ENCODE peak calls at places on chromosomes 1 and 21, in seven cellular contexts. W is MM.1S, S is fibroblast of lung, V is K562, P is PC-3, B is HCT116, O is GM12878. T is an unnamed sample.
A peak's percentile ranks its signal among the peaks of the same experiment; 100 is the strongest.

GRCh38 chr1:19038096-19038495 is 81.6 kb upstream of the IFFO2 start:
- DNase-seq in W (no peak), S (no peak), V (no peak), P (no peak), B (no peak), O (no peak), T (no peak)

GRCh38 chr1:152067150-152067549 is 21.7 kb downstream of the TCHHL1 start:
- DNase-seq in W (no peak), S (no peak), V (no peak), P (no peak), B (no peak), O (no peak), T (no peak)

GRCh38 chr1:22402336-22403053 is 49.2 kb upstream of the ZBTB40 start:
- DNase-seq in W (no peak), S (no peak), V (no peak), P (no peak), B (no peak), O (no peak), T (no peak)

GRCh38 chr1:211928222-211928856 is 97.8 kb upstream of the LPGAT1 start:
- DNase-seq in W (no peak), S (no peak), V (peak; percentile 90), P (peak; percentile 76), B (no peak), O (no peak), T (peak; percentile 97)

GRCh38 chr1:62071695-62072094 is 123.0 kb upstream of the L1TD1 start:
- DNase-seq in W (no peak), S (no peak), V (no peak), P (no peak), B (no peak), O (no peak), T (no peak)

GRCh38 chr1:206808615-206809014 is 36.3 kb upstream of the IL10 start:
- DNase-seq in W (peak; percentile 82), S (peak; percentile 43), V (peak; percentile 36), P (peak; percentile 72), B (no peak), O (no peak), T (no peak)

GRCh38 chr1:220430059-220430458 is 97.9 kb upstream of the MARK1 start:
- DNase-seq in W (peak; percentile 3), S (peak; percentile 43), V (no peak), P (peak; percentile 17), B (no peak), O (no peak), T (peak; percentile 51)

GRCh38 chr1:53321366-53321765 is 6.5 kb downstream of the LRP8 start:
- DNase-seq in W (no peak), S (no peak), V (no peak), P (no peak), B (no peak), O (no peak), T (no peak)

GRCh38 chr21:37891953-37892352 is 24.3 kb downstream of the KCNJ6 start:
- DNase-seq in W (no peak), S (no peak), V (no peak), P (no peak), B (no peak), O (no peak), T (no peak)

GRCh38 chr1:57091642-57092041 is 125.8 kb upstream of the C8B start:
- DNase-seq in W (no peak), S (no peak), V (no peak), P (no peak), B (no peak), O (no peak), T (no peak)

GRCh38 chr1:83554174-83554573 is 444.8 kb downstream of the TTLL7 start:
- DNase-seq in W (no peak), S (no peak), V (no peak), P (no peak), B (no peak), O (no peak), T (no peak)

GRCh38 chr1:218829143-218829542 is 344.5 kb upstream of the LYPLAL1 start:
- DNase-seq in W (no peak), S (peak; percentile 46), V (no peak), P (peak; percentile 29), B (no peak), O (no peak), T (no peak)

GRCh38 chr21:32062591-32063227 is 189.9 kb downstream of the HUNK start:
- DNase-seq in W (no peak), S (no peak), V (no peak), P (no peak), B (no peak), O (no peak), T (no peak)

GRCh38 chr1:221680085-221680484 is 61.8 kb downstream of the DUSP10 start:
- DNase-seq in W (no peak), S (no peak), V (no peak), P (no peak), B (no peak), O (no peak), T (no peak)

GRCh38 chr1:161886589-161886988 is 120.5 kb downstream of the ATF6 start:
- DNase-seq in W (no peak), S (no peak), V (no peak), P (no peak), B (no peak), O (no peak), T (no peak)
- TF ChIP-seq EZH2 in W (no peak), S (no peak), V (no peak), P (no peak), B (no peak), O (no peak), T (no peak)

DNA sequence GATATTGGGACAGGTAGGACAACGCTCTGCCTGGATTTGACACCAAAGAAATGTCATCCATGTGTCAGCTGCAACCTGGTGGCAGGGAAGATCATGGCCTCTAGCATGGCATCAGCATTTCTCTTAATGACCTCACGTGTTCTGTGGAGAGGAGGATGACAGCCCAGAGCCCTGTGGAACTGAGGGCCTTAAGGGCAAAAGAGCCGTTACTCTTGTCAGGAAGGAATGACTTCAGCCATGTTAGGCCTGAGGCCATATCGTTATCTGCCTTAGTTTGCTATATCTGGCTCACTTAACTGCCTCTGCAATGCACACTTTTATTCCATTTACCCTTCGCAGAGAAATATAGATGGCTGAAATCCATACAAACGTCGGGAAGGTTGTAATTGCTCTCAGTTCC is 83.2 kb upstream of the PBX1 start:
- DNase-seq in W (no peak), S (no peak), V (no peak), P (no peak), B (no peak), O (no peak), T (no peak)
- H3K9me3 ChIP-seq in W (no peaks in the 10 kb centered on the region), S (no peaks in the 10 kb centered on the region), V (no peaks in the 10 kb centered on the region), P (no peaks in the 10 kb centered on the region), B (no peaks in the 10 kb centered on the region), O (no peaks in the 10 kb centered on the region), T (no peaks in the 10 kb centered on the region)

DNA sequence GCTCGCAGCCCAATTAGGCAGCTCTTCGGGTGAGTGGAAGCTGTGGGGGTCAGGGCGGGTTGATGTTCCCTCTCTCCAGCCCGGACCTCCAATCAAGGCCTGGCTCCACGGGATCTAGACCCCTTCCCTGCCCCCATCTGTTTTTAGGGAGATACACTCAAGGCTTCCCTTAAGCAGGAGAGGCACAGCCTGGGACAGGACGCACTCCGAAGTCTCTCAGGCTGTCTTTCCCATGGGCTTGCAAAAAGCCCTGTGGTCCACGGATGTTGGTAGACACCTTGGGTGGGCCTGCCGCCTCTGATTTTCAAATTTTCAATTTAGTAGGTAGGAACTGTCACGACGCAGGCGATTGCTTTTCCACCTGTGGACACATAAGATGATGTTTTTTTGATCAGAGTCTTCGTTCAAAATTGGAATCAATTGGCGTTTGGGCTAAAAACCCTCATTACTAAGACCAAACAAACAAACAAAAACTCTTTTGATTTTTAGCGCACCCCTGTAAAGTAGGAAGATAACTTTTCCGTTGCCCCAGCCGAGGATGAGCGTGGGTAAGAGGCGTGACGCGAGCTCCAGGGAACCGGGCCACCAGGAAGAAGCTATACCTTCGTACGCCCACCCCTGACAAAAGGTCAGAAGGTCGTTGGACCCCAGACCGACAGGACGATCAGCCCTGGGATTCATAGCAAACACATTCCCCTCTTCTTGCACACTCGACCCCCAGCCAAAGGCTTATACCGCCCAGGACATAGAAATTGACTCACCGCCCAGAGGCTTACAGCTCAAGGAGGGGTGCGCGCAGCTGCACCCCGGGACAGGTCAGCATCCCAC is 2.4 kb upstream of the LHX8 start:
- DNase-seq in W (no peak), S (no peak), V (no peak), P (no peak), B (no peak), O (no peak), T (no peak)
- TF ChIP-seq EZH2 in W (no peak), S (no peak), V (no peak), P (no peak), B (no peak), O (no peak), T (no peak)

GRCh38 chr1:248790456-248790855 is 34.9 kb upstream of the LYPD8 start:
- DNase-seq in W (no peak), S (no peak), V (no peak), P (no peak), B (no peak), O (no peak), T (no peak)

GRCh38 chr1:248791010-248791409 is 34.7 kb downstream of the SH3BP5L start:
- DNase-seq in W (no peak), S (no peak), V (no peak), P (no peak), B (no peak), O (no peak), T (no peak)

GRCh38 chr1:248788327-248788726 is 32.8 kb upstream of the LYPD8 start:
- DNase-seq in W (no peak), S (no peak), V (no peak), P (no peak), B (no peak), O (no peak), T (no peak)

GRCh38 chr1:248786106-248786665 is 30.6 kb upstream of the LYPD8 start:
- DNase-seq in W (no peak), S (no peak), V (no peak), P (peak; percentile 48), B (no peak), O (no peak), T (no peak)

DNA sequence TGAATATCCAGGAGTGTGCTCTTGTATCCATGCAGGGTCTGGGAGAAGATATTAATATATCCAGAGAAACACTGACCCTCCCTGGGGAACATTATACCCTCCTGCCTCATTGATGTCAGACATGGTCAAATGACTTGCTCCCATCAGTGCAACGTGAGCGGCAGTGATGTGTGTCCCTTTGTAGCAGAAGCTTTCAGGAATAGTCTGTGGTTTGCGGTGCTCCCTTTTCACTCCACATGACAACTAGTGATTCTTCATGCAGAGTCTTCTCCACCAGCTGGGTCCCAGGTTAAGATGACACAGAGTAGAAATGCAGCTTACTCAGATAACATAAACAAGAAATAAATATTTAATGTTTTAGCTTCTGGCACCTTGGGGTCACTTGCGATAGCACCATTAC is 31.9 kb upstream of the LYPD8 start:
- DNase-seq in W (peak; percentile 40), S (no peak), V (no peak), P (no peak), B (no peak), O (no peak), T (no peak)
- H3K9me3 ChIP-seq in W (no peaks in the 10 kb centered on the region), S (no peaks in the 10 kb centered on the region), V (no peaks in the 10 kb centered on the region), P (no peaks in the 10 kb centered on the region), B (no peaks in the 10 kb centered on the region), O (no peaks in the 10 kb centered on the region), T (no peaks in the 10 kb centered on the region)